ENCODE peak calls at places on chromosomes 16 and 17, in seven cellular contexts. A is Daoy; C is NCI-H460; G is NCI-H1105; P is NCI-H1048; O is activated CD4-positive, alpha-beta T cell treated with anti-CD3 and anti-CD28 coated beads for 48 hours; T is endothelial cell. F is an unnamed sample.

GRCh38 chr16:3752984-3753383 is 35.7 kb upstream of the TRAP1 start:
- DNase-seq in A (no peak), C (no peak), G (no peak), P (no peak), O (no peak), T (no peak), F (no peak)

GRCh38 chr17:48313096-48313495 is 116.9 kb downstream of the SKAP1 start:
- DNase-seq in A (no peak), C (no peak), G (no peak), P (no peak), O (no peak), T (no peak), F (no peak)

GRCh38 chr16:30786115-30786935 is 680 bp downstream of the ZNF629 start:
- DNase-seq in A (peak; percentile 53), C (no peak), G (no peak), P (no peak), O (peak; percentile 38), T (peak; percentile 57), F (peak; percentile 72)

GRCh38 chr17:28724500-28725165 is 1.4 kb downstream of the TLCD1 start:
- DNase-seq in A (no peak), C (no peak), G (no peak), P (no peak), O (peak; percentile 42), T (no peak), F (no peak)

GRCh38 chr17:77343031-77343866 is 202.5 kb downstream of the SEC14L1 start:
- DNase-seq in A (no peak), C (no peak), G (no peak), P (no peak), O (no peak), T (no peak), F (no peak)

GRCh38 chr16:27220120-27220519 is 16.8 kb downstream of the KDM8 start:
- DNase-seq in A (no peak), C (no peak), G (no peak), P (no peak), O (no peak), T (no peak), F (no peak)

GRCh38 chr16:35506898-35507194 is 2047.4 kb downstream of the TP53TG3F start:
- DNase-seq in A (no peak), C (no peak), G (no peak), P (no peak), O (no peak), T (no peak), F (no peak)

GRCh38 chr17:72406501-72406900 is 285.7 kb downstream of the SOX9 start:
- DNase-seq in A (no peak), C (no peak), G (no peak), P (no peak), O (no peak), T (no peak), F (no peak)

GRCh38 chr17:38980455-38981217 is 13.4 kb upstream of the FBXO47 start:
- DNase-seq in A (no peak), C (no peak), G (no peak), P (no peak), O (no peak), T (no peak), F (no peak)

GRCh38 chr16:83552193-83552592 is 255.6 kb upstream of the HSBP1 start:
- DNase-seq in A (peak; percentile 71), C (no peak), G (no peak), P (no peak), O (no peak), T (no peak), F (no peak)

GRCh38 chr17:50536683-50537646 is 4.4 kb downstream of the EPN3 start:
- DNase-seq in A (no peak), C (no peak), G (no peak), P (no peak), O (no peak), T (no peak), F (no peak)

GRCh38 chr16:5438591-5438990 is 341.0 kb upstream of the EEF2KMT start:
- DNase-seq in A (no peak), C (no peak), G (no peak), P (no peak), O (no peak), T (no peak), F (no peak)

GRCh38 chr16:4847774-4848587 is 700 bp downstream of the UBN1 start:
- DNase-seq in A (peak; percentile 61), C (peak; percentile 40), G (no peak), P (no peak), O (peak; percentile 52), T (peak; percentile 49), F (peak; percentile 60)

GRCh38 chr17:4492762-4493561 is 5.7 kb upstream of the SPNS2 start:
- DNase-seq in A (peak; percentile 71), C (peak; percentile 50), G (no peak), P (no peak), O (peak; percentile 43), T (peak; percentile 85), F (no peak)

GRCh38 chr17:57940653-57941329 is 14.4 kb downstream of the CUEDC1 start:
- DNase-seq in A (no peak), C (no peak), G (no peak), P (no peak), O (peak; percentile 45), T (no peak), F (no peak)

GRCh38 chr17:9700754-9701476 is 55.6 kb downstream of the USP43 start:
- DNase-seq in A (no peak), C (no peak), G (no peak), P (no peak), O (no peak), T (no peak), F (no peak)

GRCh38 chr17:72351884-72352346 is 231.1 kb downstream of the SOX9 start:
- DNase-seq in A (no peak), C (no peak), G (no peak), P (no peak), O (no peak), T (no peak), F (no peak)